ENCODE peak calls at places on chromosomes 16 and 17, in four cellular contexts. V is anterior cingulate cortex; Z is T-helper 2 cell; C is activated CD8-positive, alpha-beta memory T cell treated with anti-CD3 and anti-CD28 coated beads for 48 hours. M is an unnamed sample.

GRCh38 chr17:17017343-17018014 is 24.8 kb upstream of the MPRIP start:
- DNase-seq in V (no peak), Z (no peak), C (no peak), M (no peak)

GRCh38 chr16:17408955-17409441 is 61.8 kb downstream of the XYLT1 start:
- DNase-seq in V (no peak), Z (no peak), C (no peak), M (no peak)

GRCh38 chr17:64418506-64419339 is 28.1 kb upstream of the PECAM1 start:
- DNase-seq in V (no peak), Z (no peak), C (no peak), M (peak)

GRCh38 chr16:68356249-68356918 is 45.6 kb downstream of the PRMT7 start:
- DNase-seq in V (no peak), Z (no peak), C (peak), M (no peak)

GRCh38 chr17:79438045-79438444 is 172.8 kb downstream of the RBFOX3 start:
- DNase-seq in V (no peak), Z (no peak), C (no peak), M (no peak)

GRCh38 chr17:38617967-38618760 is 12.4 kb upstream of the SRCIN1 start:
- DNase-seq in V (no peak), Z (no peak), C (no peak), M (no peak)

GRCh38 chr16:22267764-22268163 is 29.4 kb upstream of the POLR3E start:
- DNase-seq in V (no peak), Z (no peak), C (no peak), M (no peak)

GRCh38 chr17:39069114-39069756 is 82.2 kb downstream of the PLXDC1 start:
- DNase-seq in V (no peak), Z (no peak), C (no peak), M (peak)

GRCh38 chr16:29729116-29729521 is 16.7 kb downstream of the C16orf54 start:
- DNase-seq in V (no peak), Z (no peak), C (no peak), M (peak)

GRCh38 chr16:4314532-4315184 is 1.2 kb upstream of the GLIS2 start:
- DNase-seq in V (no peak), Z (no peak), C (no peak), M (peak)

GRCh38 chr16:27169511-27170071 is 33.7 kb upstream of the KDM8 start:
- DNase-seq in V (no peak), Z (peak), C (peak), M (peak)

GRCh38 chr17:20121359-20122235 is 112.4 kb downstream of the SPECC1 start:
- DNase-seq in V (peak), Z (peak), C (no peak), M (peak)

GRCh38 chr17:31591924-31592323 is 200.4 kb downstream of the RAB11FIP4 start:
- DNase-seq in V (no peak), Z (no peak), C (no peak), M (no peak)

GRCh38 chr16:84044108-84044488 is 1.5 kb upstream of the SLC38A8 start:
- DNase-seq in V (no peak), Z (no peak), C (no peak), M (peak)

GRCh38 chr16:68064791-68065365 is 20.3 kb upstream of the NFATC3 start:
- DNase-seq in V (peak), Z (no peak), C (no peak), M (peak)

GRCh38 chr17:59366040-59366757 is 34.7 kb downstream of the YPEL2 start:
- DNase-seq in V (no peak), Z (no peak), C (no peak), M (no peak)

GRCh38 chr17:75096082-75096625 is 8.4 kb downstream of the SLC16A5 start:
- DNase-seq in V (no peak), Z (no peak), C (no peak), M (peak)

GRCh38 chr17:70859829-70860228 is 690.5 kb downstream of the KCNJ2 start:
- DNase-seq in V (no peak), Z (no peak), C (no peak), M (peak)

GRCh38 chr17:66495035-66495434 is 192.6 kb downstream of the PRKCA start:
- DNase-seq in V (no peak), Z (no peak), C (no peak), M (no peak)

GRCh38 chr16:2855536-2855935 is 2.4 kb downstream of the PRSS22 start:
- DNase-seq in V (no peak), Z (no peak), C (no peak), M (no peak)

GRCh38 chr17:1082579-1082978 is 85.7 kb downstream of the TIMM22 start:
- DNase-seq in V (no peak), Z (no peak), C (no peak), M (peak)

GRCh38 chr17:19313746-19314651 is 48.5 kb downstream of the B9D1 start:
- DNase-seq in V (no peak), Z (no peak), C (no peak), M (no peak)

GRCh38 chr16:74749291-74750055 is 25.1 kb downstream of the FA2H start:
- DNase-seq in V (no peak), Z (no peak), C (no peak), M (no peak)

GRCh38 chr17:14451729-14452191 is 150.9 kb downstream of the HS3ST3B1 start:
- DNase-seq in V (no peak), Z (no peak), C (no peak), M (no peak)

GRCh38 chr17:17088511-17089205 is 46.4 kb downstream of the MPRIP start:
- DNase-seq in V (no peak), Z (no peak), C (no peak), M (no peak)

GRCh38 chr17:50464736-50465135 is 3.9 kb downstream of the CHAD start:
- DNase-seq in V (no peak), Z (no peak), C (no peak), M (no peak)

GRCh38 chr17:50847566-50847965 is 12.2 kb downstream of the WFIKKN2 start:
- DNase-seq in V (no peak), Z (no peak), C (no peak), M (no peak)

GRCh38 chr16:66007717-66008116 is 358.8 kb upstream of the CDH5 start:
- DNase-seq in V (no peak), Z (no peak), C (no peak), M (peak)

GRCh38 chr17:80430446-80431245 is 15.7 kb downstream of the ENDOV start:
- DNase-seq in V (no peak), Z (no peak), C (no peak), M (no peak)

GRCh38 chr17:520447-521167 is 168.0 kb upstream of the RPH3AL start:
- DNase-seq in V (no peak), Z (no peak), C (no peak), M (no peak)

GRCh38 chr17:40493697-40494096 is 7.7 kb downstream of the TNS4 start:
- DNase-seq in V (no peak), Z (no peak), C (no peak), M (no peak)

GRCh38 chr17:82914375-82914774 is 74.6 kb upstream of the ZNF750 start:
- DNase-seq in V (no peak), Z (no peak), C (no peak), M (no peak)

GRCh38 chr16:57766714-57767348 is 31.3 kb downstream of the KATNB1 start:
- DNase-seq in V (no peak), Z (no peak), C (no peak), M (no peak)

GRCh38 chr17:226773-227580 is 45.5 kb upstream of the DOC2B start:
- DNase-seq in V (no peak), Z (no peak), C (no peak), M (no peak)

GRCh38 chr16:81697321-81697885 is 81.7 kb upstream of the PLCG2 start:
- DNase-seq in V (peak), Z (no peak), C (no peak), M (peak)

GRCh38 chr16:57377080-57377841 is 5.0 kb downstream of the CX3CL1 start:
- DNase-seq in V (no peak), Z (no peak), C (peak), M (peak)

M was measured in ELR.